ENCODE peak calls at places on chromosome 4, in eight cellular contexts. V is sigmoid colon, U is cardiac muscle cell, T is osteocyte, S is mesothelial cell of epicardium, G is tibial artery, Z is AG09319, D is lower lobe of right lung. M is an unnamed sample.

GRCh38 chr4:98741952-98742351 is 83.5 kb upstream of the TSPAN5 start:
- DNase-seq in V (no peak), U (no peak), T (no peak), S (no peak), G (no peak), Z (no peak), D (no peak), M (no peak)

GRCh38 chr4:173171987-173172386 is 3.4 kb downstream of the GALNT7 start:
- DNase-seq in V (no peak), U (no peak), T (no peak), S (no peak), G (no peak), Z (no peak), D (no peak), M (no peak)

GRCh38 chr4:2929469-2929868 is 33.7 kb downstream of the NOP14 start:
- DNase-seq in V (no peak), U (no peak), T (no peak), S (peak), G (peak), Z (no peak), D (peak), M (no peak)

GRCh38 chr4:11446156-11446811 is 17.6 kb upstream of the HS3ST1 start:
- DNase-seq in V (no peak), U (peak), T (no peak), S (no peak), G (no peak), Z (no peak), D (no peak), M (no peak)

GRCh38 chr4:2007804-2008670 is 737 bp downstream of the NELFA start:
- DNase-seq in V (no peak), U (peak), T (no peak), S (no peak), G (no peak), Z (no peak), D (peak), M (no peak)

GRCh38 chr4:102022343-102022742 is 231.8 kb downstream of the BANK1 start:
- DNase-seq in V (no peak), U (no peak), T (no peak), S (no peak), G (no peak), Z (no peak), D (no peak), M (no peak)

GRCh38 chr4:168070903-168071302 is 21.4 kb upstream of the ANXA10 start:
- DNase-seq in V (no peak), U (peak), T (no peak), S (no peak), G (no peak), Z (no peak), D (no peak), M (no peak)

GRCh38 chr4:38193464-38193863 is 233.3 kb downstream of the PTTG2 start:
- DNase-seq in V (no peak), U (peak), T (no peak), S (no peak), G (no peak), Z (no peak), D (no peak), M (no peak)

GRCh38 chr4:2290974-2291704 is 29.2 kb upstream of the MXD4 start:
- DNase-seq in V (peak), U (no peak), T (no peak), S (no peak), G (no peak), Z (no peak), D (no peak), M (peak)

GRCh38 chr4:153933851-153934688 is 145.2 kb upstream of the SFRP2 start:
- DNase-seq in V (peak), U (no peak), T (no peak), S (no peak), G (no peak), Z (no peak), D (no peak), M (no peak)

GRCh38 chr4:153927546-153927945 is 138.7 kb upstream of the SFRP2 start:
- DNase-seq in V (no peak), U (no peak), T (no peak), S (no peak), G (no peak), Z (peak), D (no peak), M (no peak)

GRCh38 chr4:153931804-153932203 is 142.9 kb upstream of the SFRP2 start:
- DNase-seq in V (no peak), U (no peak), T (no peak), S (no peak), G (no peak), Z (peak), D (no peak), M (no peak)

GRCh38 chr4:153934689-153935017 is 145.8 kb upstream of the SFRP2 start:
- DNase-seq in V (no peak), U (no peak), T (no peak), S (no peak), G (no peak), Z (peak), D (no peak), M (no peak)

DNA sequence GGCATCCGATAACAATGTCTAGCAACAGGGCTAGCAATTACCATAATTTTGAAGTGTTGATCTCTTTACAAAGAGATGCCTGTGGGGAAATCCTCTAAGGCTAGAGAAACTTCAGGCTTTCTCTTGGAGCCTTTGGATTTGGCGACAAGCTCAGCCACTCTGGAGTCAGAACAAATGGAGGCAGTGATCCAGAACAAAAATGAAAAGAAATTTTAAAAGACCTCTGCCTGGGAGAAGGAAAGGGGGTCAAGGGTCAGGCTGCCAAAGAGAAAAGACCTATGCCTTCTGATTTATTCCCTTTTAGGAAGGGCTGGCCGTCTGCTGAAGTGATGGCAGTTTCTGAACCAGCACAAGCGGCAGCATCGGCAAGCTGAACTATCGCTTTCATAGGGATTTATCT is 140.8 kb upstream of the SFRP2 start:
- DNase-seq in V (no peak), U (no peak), T (no peak), S (no peak), G (no peak), Z (no peak), D (no peak), M (no peak)
- TF ChIP-seq CTCF in V (no peak), U (no peak), T (no peak), S (no peak), G (no peak), Z (no peak), D (no peak), M (no peak)

GRCh38 chr4:182143086-182143821 is 99.9 kb upstream of the TENM3 start:
- DNase-seq in V (no peak), U (peak), T (no peak), S (no peak), G (no peak), Z (no peak), D (no peak), M (no peak)

GRCh38 chr4:182141623-182142022 is 101.6 kb upstream of the TENM3 start:
- DNase-seq in V (no peak), U (no peak), T (no peak), S (no peak), G (no peak), Z (no peak), D (no peak), M (no peak)

GRCh38 chr4:182141046-182141445 is 102.2 kb upstream of the TENM3 start:
- DNase-seq in V (no peak), U (peak), T (no peak), S (no peak), G (no peak), Z (no peak), D (no peak), M (no peak)

GRCh38 chr4:182143822-182144620 is 99.2 kb upstream of the TENM3 start:
- DNase-seq in V (no peak), U (peak), T (peak), S (peak), G (no peak), Z (peak), D (no peak), M (no peak)

GRCh38 chr4:182142146-182143085 is 100.8 kb upstream of the TENM3 start:
- DNase-seq in V (no peak), U (peak), T (no peak), S (no peak), G (no peak), Z (no peak), D (no peak), M (no peak)
- TF ChIP-seq CTCF in V (no peak), U (no peak), T (no peak), S (no peak), G (no peak), Z (no peak), D (no peak), M (no peak)

DNA sequence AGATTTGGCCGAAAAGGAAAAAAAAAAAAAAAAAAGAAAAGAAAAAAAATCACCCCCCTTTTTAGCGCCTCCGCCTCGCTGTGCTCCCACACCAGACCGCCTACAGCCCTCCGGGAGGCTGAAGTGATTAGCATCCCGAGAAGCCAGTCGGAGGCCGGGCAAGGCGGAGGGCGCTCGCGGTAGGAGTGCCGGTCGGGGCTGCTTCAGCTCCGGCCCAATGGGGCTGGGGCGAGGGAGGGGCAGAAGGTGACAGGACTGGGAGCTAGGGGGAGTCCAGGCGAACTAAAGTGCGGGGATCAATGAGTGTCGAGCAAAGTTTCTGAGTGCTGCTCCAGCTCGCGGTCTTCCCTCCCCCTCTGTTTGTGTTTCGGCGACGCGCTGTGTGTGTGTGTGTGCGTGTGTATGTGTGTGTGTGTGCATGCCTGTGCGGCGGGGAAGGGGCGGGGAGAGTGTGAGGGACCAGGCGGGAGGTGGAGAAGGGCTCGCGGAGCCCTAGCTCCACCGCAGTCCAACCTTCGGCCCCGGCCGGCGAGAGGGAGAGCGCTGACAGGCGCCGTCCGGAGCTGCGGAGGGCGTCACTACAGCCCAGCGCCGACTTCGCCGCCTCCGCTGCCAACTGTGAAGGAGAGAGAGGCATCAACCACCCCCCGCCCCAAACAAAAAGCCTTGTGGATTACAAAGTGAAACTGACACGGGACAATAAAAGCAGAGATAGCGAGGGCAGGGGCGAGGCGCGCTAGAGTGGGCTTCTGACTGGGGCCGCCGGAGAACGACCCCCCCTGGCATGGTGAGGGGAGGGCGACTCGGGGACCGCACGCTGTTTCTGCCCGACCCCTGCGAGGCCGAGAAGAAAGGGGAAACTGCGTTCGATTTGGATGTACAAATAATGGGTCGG is at the start of gene FAT4:
- DNase-seq in V (peak), U (peak), T (peak), S (peak), G (peak), Z (peak), D (peak), M (peak)
- TF ChIP-seq CTCF in V (no peak), U (peak), T (peak), S (no peak), G (no peak), Z (peak), D (no peak), M (no peak)

DNA sequence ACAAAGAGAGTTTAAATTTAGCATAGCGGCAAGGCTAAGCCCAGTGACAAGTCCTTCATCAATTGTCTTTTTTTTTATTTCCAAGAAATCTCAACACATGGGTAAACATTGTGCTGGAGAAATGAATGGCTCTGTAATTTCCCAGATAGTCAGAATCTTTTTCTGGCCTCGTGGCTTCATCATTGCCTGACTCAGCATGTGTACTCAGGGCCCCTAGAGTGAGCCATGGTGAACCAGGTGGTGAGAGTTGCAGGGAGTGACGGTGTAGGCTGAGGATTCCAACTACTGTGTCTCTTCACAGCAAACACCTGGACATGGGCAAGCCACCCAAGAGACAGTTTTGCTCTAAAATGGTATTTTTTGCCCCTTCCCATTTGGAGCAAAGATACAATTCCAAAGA is 43.1 kb upstream of the UCP1 start:
- DNase-seq in V (no peak), U (no peak), T (no peak), S (no peak), G (no peak), Z (no peak), D (no peak), M (no peak)
- TF ChIP-seq CTCF in V (no peak), U (no peak), T (no peak), S (no peak), G (no peak), Z (no peak), D (no peak), M (no peak)